ENCODE peak calls at places on chromosomes 3 and 15, in eight cellular contexts. A, B, K, C, W, M, O and F are unnamed samples.

GRCh38 chr3:134018850-134019249 is 10.9 kb downstream of the SLCO2A1 start:
- DNase-seq in A (no peak), B (no peak), K (no peak), C (no peak), W (no peak), M (peak), O (no peak), F (no peak)

GRCh38 chr15:25780479-25781255 is 82.5 kb downstream of the ATP10A start:
- DNase-seq in A (no peak), B (no peak), K (no peak), C (no peak), W (no peak), M (no peak), O (peak), F (no peak)

GRCh38 chr15:71272932-71273331 is 157.7 kb downstream of the THSD4 start:
- DNase-seq in A (no peak), B (no peak), K (no peak), C (no peak), W (no peak), M (no peak), O (no peak), F (no peak)

GRCh38 chr15:68379759-68380290 is 52.1 kb downstream of the ITGA11 start:
- DNase-seq in A (no peak), B (no peak), K (no peak), C (peak), W (no peak), M (peak), O (no peak), F (no peak)

GRCh38 chr15:90003736-90004135 is 2.6 kb downstream of the ZNF710 start:
- DNase-seq in A (no peak), B (no peak), K (no peak), C (no peak), W (no peak), M (no peak), O (no peak), F (no peak)

GRCh38 chr3:99172736-99173657 is 271.5 kb upstream of the DCBLD2 start:
- DNase-seq in A (peak), B (no peak), K (no peak), C (no peak), W (no peak), M (peak), O (no peak), F (no peak)

GRCh38 chr3:7307410-7307809 is 446.5 kb downstream of the GRM7 start:
- DNase-seq in A (no peak), B (no peak), K (no peak), C (no peak), W (no peak), M (no peak), O (no peak), F (no peak)

GRCh38 chr15:63503739-63504246 is 600 bp upstream of the USP3 start:
- DNase-seq in A (no peak), B (peak), K (peak), C (peak), W (peak), M (no peak), O (no peak), F (peak)

GRCh38 chr15:64775551-64776401 is at the start of gene RBPMS2:
- DNase-seq in A (no peak), B (no peak), K (no peak), C (no peak), W (peak), M (no peak), O (peak), F (no peak)

GRCh38 chr3:135134293-135134692 is 339.2 kb downstream of the EPHB1 start:
- DNase-seq in A (no peak), B (no peak), K (no peak), C (no peak), W (no peak), M (no peak), O (no peak), F (no peak)

GRCh38 chr15:29820802-29821160 is 1.5 kb downstream of the TJP1 start:
- DNase-seq in A (no peak), B (no peak), K (no peak), C (no peak), W (no peak), M (no peak), O (no peak), F (no peak)

GRCh38 chr3:140629351-140630137 is 48.3 kb upstream of the TRIM42 start:
- DNase-seq in A (no peak), B (no peak), K (no peak), C (no peak), W (no peak), M (no peak), O (no peak), F (no peak)

GRCh38 chr3:124243253-124243859 is 251.4 kb upstream of the ROPN1 start:
- DNase-seq in A (no peak), B (no peak), K (no peak), C (no peak), W (no peak), M (no peak), O (no peak), F (no peak)

GRCh38 chr15:99149366-99149765 is 44.5 kb downstream of the SYNM start:
- DNase-seq in A (no peak), B (no peak), K (no peak), C (no peak), W (no peak), M (peak), O (no peak), F (no peak)